ENCODE peak calls at places on chromosomes 12 and 14, in eight cellular contexts. One of them, this sample, is unnamed.
A peak's percentile ranks its signal among the peaks of the same experiment; 100 is the strongest.

GRCh38 chr12:79983492-79983891 is 48.6 kb upstream of the PPP1R12A start:
- DNase-seq in uterus: no peak
- DNase-seq in left ventricle myocardium inferior: no peak
- DNase-seq in right lobe of liver: no peak
- DNase-seq in foreskin keratinocyte: peak; percentile 97
- DNase-seq in cardiac muscle cell: no peak
- DNase-seq in spleen: no peak
- DNase-seq in IMR-90: peak; percentile 78
- DNase-seq in this sample: no peak

GRCh38 chr12:121080909-121081308 is 41.9 kb upstream of the OASL start:
- DNase-seq in foreskin keratinocyte: no peak
- DNase-seq in spleen: no peak
- DNase-seq in IMR-90: no peak
- DNase-seq in cardiac muscle cell: no peak
- DNase-seq in right lobe of liver: no peak
- DNase-seq in left ventricle myocardium inferior: no peak
- DNase-seq in uterus: no peak
- DNase-seq in this sample: no peak

GRCh38 chr12:54173066-54173726 is 15.6 kb downstream of the SMUG1 start:
- DNase-seq in spleen: no peak
- DNase-seq in foreskin keratinocyte: no peak
- DNase-seq in uterus: peak; percentile 53
- DNase-seq in left ventricle myocardium inferior: peak; percentile 40
- DNase-seq in IMR-90: no peak
- DNase-seq in cardiac muscle cell: peak; percentile 61
- DNase-seq in right lobe of liver: peak; percentile 32
- DNase-seq in this sample: peak; percentile 2

GRCh38 chr12:115709410-115710065 is 568.0 kb downstream of the MED13L start:
- DNase-seq in cardiac muscle cell: no peak
- DNase-seq in uterus: peak; percentile 69
- DNase-seq in spleen: no peak
- DNase-seq in IMR-90: no peak
- DNase-seq in right lobe of liver: no peak
- DNase-seq in foreskin keratinocyte: no peak
- DNase-seq in left ventricle myocardium inferior: peak; percentile 70
- DNase-seq in this sample: no peak

GRCh38 chr12:68831272-68831671 is 23.3 kb downstream of the MDM2 start:
- DNase-seq in left ventricle myocardium inferior: no peak
- DNase-seq in cardiac muscle cell: no peak
- DNase-seq in right lobe of liver: no peak
- DNase-seq in IMR-90: no peak
- DNase-seq in foreskin keratinocyte: no peak
- DNase-seq in spleen: no peak
- DNase-seq in uterus: no peak
- DNase-seq in this sample: no peak

GRCh38 chr12:95663525-95663924 is 112.2 kb upstream of the USP44 start:
- DNase-seq in spleen: no peak
- DNase-seq in foreskin keratinocyte: no peak
- DNase-seq in IMR-90: no peak
- DNase-seq in right lobe of liver: no peak
- DNase-seq in left ventricle myocardium inferior: no peak
- DNase-seq in uterus: no peak
- DNase-seq in cardiac muscle cell: no peak
- DNase-seq in this sample: peak; percentile 97

GRCh38 chr12:31715283-31715825 is 13.5 kb downstream of the AMN1 start:
- DNase-seq in IMR-90: peak; percentile 33
- DNase-seq in right lobe of liver: no peak
- DNase-seq in cardiac muscle cell: no peak
- DNase-seq in left ventricle myocardium inferior: no peak
- DNase-seq in foreskin keratinocyte: no peak
- DNase-seq in spleen: no peak
- DNase-seq in uterus: no peak
- DNase-seq in this sample: peak; percentile 89

GRCh38 chr14:72535485-72535884 is 358.4 kb downstream of the DPF3 start:
- DNase-seq in right lobe of liver: no peak
- DNase-seq in cardiac muscle cell: no peak
- DNase-seq in IMR-90: no peak
- DNase-seq in foreskin keratinocyte: no peak
- DNase-seq in uterus: no peak
- DNase-seq in spleen: no peak
- DNase-seq in left ventricle myocardium inferior: no peak
- DNase-seq in this sample: no peak

GRCh38 chr12:124224535-124225110 is 70.3 kb upstream of the RFLNA start:
- DNase-seq in left ventricle myocardium inferior: no peak
- DNase-seq in IMR-90: no peak
- DNase-seq in foreskin keratinocyte: no peak
- DNase-seq in uterus: no peak
- DNase-seq in cardiac muscle cell: no peak
- DNase-seq in right lobe of liver: no peak
- DNase-seq in spleen: no peak
- DNase-seq in this sample: no peak

GRCh38 chr12:53862831-53863230 is 75.8 kb upstream of the HOXC13 start:
- DNase-seq in IMR-90: peak; percentile 2
- DNase-seq in left ventricle myocardium inferior: no peak
- DNase-seq in foreskin keratinocyte: peak; percentile 96
- DNase-seq in cardiac muscle cell: no peak
- DNase-seq in right lobe of liver: no peak
- DNase-seq in spleen: no peak
- DNase-seq in uterus: no peak
- DNase-seq in this sample: no peak

GRCh38 chr12:104720346-104721064 is 237.6 kb downstream of the SLC41A2 start:
- DNase-seq in cardiac muscle cell: no peak
- DNase-seq in right lobe of liver: no peak
- DNase-seq in uterus: no peak
- DNase-seq in IMR-90: peak; percentile 47
- DNase-seq in spleen: peak; percentile 85
- DNase-seq in left ventricle myocardium inferior: no peak
- DNase-seq in foreskin keratinocyte: no peak
- DNase-seq in this sample: peak; percentile 44

GRCh38 chr12:92288533-92288932 is 142.9 kb upstream of the BTG1 start:
- DNase-seq in IMR-90: no peak
- DNase-seq in right lobe of liver: no peak
- DNase-seq in spleen: no peak
- DNase-seq in cardiac muscle cell: no peak
- DNase-seq in uterus: peak; percentile 43
- DNase-seq in foreskin keratinocyte: no peak
- DNase-seq in left ventricle myocardium inferior: no peak
- DNase-seq in this sample: no peak

GRCh38 chr12:53733051-53733812 is 6.0 kb upstream of the CALCOCO1 start:
- DNase-seq in spleen: no peak
- DNase-seq in foreskin keratinocyte: no peak
- DNase-seq in left ventricle myocardium inferior: no peak
- DNase-seq in uterus: no peak
- DNase-seq in right lobe of liver: no peak
- DNase-seq in IMR-90: peak; percentile 69
- DNase-seq in cardiac muscle cell: no peak
- DNase-seq in this sample: peak; percentile 54

GRCh38 chr14:72120315-72120714 is 188.1 kb downstream of the RGS6 start:
- DNase-seq in IMR-90: no peak
- DNase-seq in left ventricle myocardium inferior: no peak
- DNase-seq in spleen: no peak
- DNase-seq in right lobe of liver: no peak
- DNase-seq in foreskin keratinocyte: peak; percentile 1
- DNase-seq in uterus: no peak
- DNase-seq in cardiac muscle cell: no peak
- DNase-seq in this sample: no peak

GRCh38 chr12:16348435-16349131 is 1.1 kb downstream of the MGST1 start:
- DNase-seq in uterus: no peak
- DNase-seq in right lobe of liver: no peak
- DNase-seq in IMR-90: peak; percentile 19
- DNase-seq in cardiac muscle cell: no peak
- DNase-seq in spleen: no peak
- DNase-seq in left ventricle myocardium inferior: no peak
- DNase-seq in foreskin keratinocyte: no peak
- DNase-seq in this sample: peak; percentile 21

GRCh38 chr12:16345105-16345504 is 2.3 kb upstream of the MGST1 start:
- DNase-seq in foreskin keratinocyte: no peak
- DNase-seq in right lobe of liver: no peak
- DNase-seq in spleen: no peak
- DNase-seq in uterus: no peak
- DNase-seq in cardiac muscle cell: no peak
- DNase-seq in IMR-90: no peak
- DNase-seq in left ventricle myocardium inferior: no peak
- DNase-seq in this sample: no peak

GRCh38 chr12:16349132-16349463 is 1.7 kb downstream of the MGST1 start:
- DNase-seq in right lobe of liver: peak; percentile 43
- DNase-seq in spleen: no peak
- DNase-seq in cardiac muscle cell: no peak
- DNase-seq in uterus: peak; percentile 72
- DNase-seq in IMR-90: peak; percentile 96
- DNase-seq in foreskin keratinocyte: peak; percentile 76
- DNase-seq in left ventricle myocardium inferior: peak; percentile 66
- DNase-seq in this sample: peak; percentile 36

GRCh38 chr12:16346931-16347330 is 514 bp upstream of the MGST1 start:
- DNase-seq in left ventricle myocardium inferior: no peak
- DNase-seq in uterus: no peak
- DNase-seq in cardiac muscle cell: no peak
- DNase-seq in foreskin keratinocyte: no peak
- DNase-seq in IMR-90: no peak
- DNase-seq in spleen: no peak
- DNase-seq in right lobe of liver: no peak
- DNase-seq in this sample: no peak

GRCh38 chr12:16347391-16348298 is at the start of gene MGST1:
- DNase-seq in foreskin keratinocyte: peak; percentile 43
- DNase-seq in left ventricle myocardium inferior: peak; percentile 62
- DNase-seq in IMR-90: peak; percentile 59
- DNase-seq in right lobe of liver: peak; percentile 86
- DNase-seq in cardiac muscle cell: peak; percentile 85
- DNase-seq in uterus: peak; percentile 60
- DNase-seq in spleen: peak; percentile 88
- DNase-seq in this sample: peak; percentile 67
- H3K4me1 ChIP-seq in foreskin keratinocyte: peaks cover 18% of the 10 kb centered on the region
- H3K4me1 ChIP-seq in left ventricle myocardium inferior: peaks cover 4% of the 10 kb centered on the region
- H3K4me1 ChIP-seq in IMR-90: peaks cover 6% of the 10 kb centered on the region
- H3K4me1 ChIP-seq in right lobe of liver: no peaks in the 10 kb centered on the region
- H3K4me1 ChIP-seq in cardiac muscle cell: peaks cover 17% of the 10 kb centered on the region
- H3K4me1 ChIP-seq in uterus: no peaks in the 10 kb centered on the region
- H3K4me1 ChIP-seq in spleen: peaks cover 7% of the 10 kb centered on the region
- H3K4me1 ChIP-seq in this sample: peaks cover 27% of the 10 kb centered on the region

DNA sequence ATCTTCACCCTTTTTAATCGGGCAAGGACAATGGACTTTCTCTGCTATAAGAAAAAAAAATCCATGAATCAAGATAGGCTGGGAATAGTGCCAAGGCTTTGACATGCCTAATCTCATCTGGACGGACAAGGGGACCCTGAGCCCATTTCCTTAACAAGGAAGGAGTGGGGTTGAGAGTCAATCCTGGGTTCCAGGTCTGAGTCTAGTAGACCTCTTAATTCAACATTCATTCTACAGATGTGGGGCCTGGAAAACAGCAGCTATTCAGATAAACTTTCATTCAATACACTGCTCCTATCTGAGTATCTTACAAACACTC is 82.0 kb upstream of the GPR68 start:
- DNase-seq in spleen: no peak
- DNase-seq in right lobe of liver: no peak
- DNase-seq in cardiac muscle cell: no peak
- DNase-seq in uterus: no peak
- DNase-seq in IMR-90: no peak
- DNase-seq in foreskin keratinocyte: no peak
- DNase-seq in left ventricle myocardium inferior: no peak
- DNase-seq in this sample: peak; percentile 74
- H3K4me1 ChIP-seq in spleen: peaks cover 86% of the 10 kb centered on the region
- H3K4me1 ChIP-seq in right lobe of liver: no peaks in the 10 kb centered on the region
- H3K4me1 ChIP-seq in cardiac muscle cell: peaks cover 5% of the 10 kb centered on the region
- H3K4me1 ChIP-seq in uterus: no peaks in the 10 kb centered on the region
- H3K4me1 ChIP-seq in IMR-90: no peaks in the 10 kb centered on the region
- H3K4me1 ChIP-seq in foreskin keratinocyte: no peaks in the 10 kb centered on the region
- H3K4me1 ChIP-seq in left ventricle myocardium inferior: peaks cover 79% of the 10 kb centered on the region
- H3K4me1 ChIP-seq in this sample: peaks cover 53% of the 10 kb centered on the region

GRCh38 chr14:21748869-21749303 is 75.3 kb upstream of the OR4E1 start:
- DNase-seq in foreskin keratinocyte: peak; percentile 36
- DNase-seq in left ventricle myocardium inferior: peak; percentile 18
- DNase-seq in uterus: peak; percentile 20
- DNase-seq in right lobe of liver: peak; percentile 30
- DNase-seq in cardiac muscle cell: peak; percentile 69
- DNase-seq in IMR-90: peak; percentile 31
- DNase-seq in spleen: no peak
- DNase-seq in this sample: peak; percentile 46

DNA sequence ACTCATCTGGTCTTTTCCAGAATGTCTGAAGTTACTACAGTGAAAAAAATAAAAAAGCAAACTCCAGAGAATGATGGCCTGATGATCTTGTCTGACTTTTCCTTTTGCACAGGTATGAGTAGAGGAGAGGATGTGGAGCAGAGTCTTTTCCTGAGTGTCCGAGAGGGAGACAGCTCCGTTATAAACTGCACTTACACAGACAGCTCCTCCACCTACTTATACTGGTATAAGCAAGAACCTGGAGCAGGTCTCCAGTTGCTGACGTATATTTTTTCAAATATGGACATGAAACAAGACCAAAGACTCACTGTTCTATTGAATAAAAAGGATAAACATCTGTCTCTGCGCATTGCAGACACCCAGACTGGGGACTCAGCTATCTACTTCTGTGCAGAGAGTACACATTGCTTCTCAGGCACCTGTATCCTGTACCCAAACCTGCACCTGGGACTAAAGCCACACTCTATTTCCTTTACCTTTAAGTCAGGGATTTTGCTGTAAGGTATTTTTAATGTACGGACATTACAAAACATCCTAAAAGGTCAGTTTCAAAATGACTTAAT is 75.8 kb upstream of the OR4E1 start:
- DNase-seq in right lobe of liver: no peak
- DNase-seq in IMR-90: no peak
- DNase-seq in cardiac muscle cell: no peak
- DNase-seq in foreskin keratinocyte: no peak
- DNase-seq in spleen: no peak
- DNase-seq in uterus: no peak
- DNase-seq in left ventricle myocardium inferior: no peak
- DNase-seq in this sample: no peak
- H3K4me1 ChIP-seq in right lobe of liver: no peaks in the 10 kb centered on the region
- H3K4me1 ChIP-seq in IMR-90: no peaks in the 10 kb centered on the region
- H3K4me1 ChIP-seq in cardiac muscle cell: no peaks in the 10 kb centered on the region
- H3K4me1 ChIP-seq in foreskin keratinocyte: no peaks in the 10 kb centered on the region
- H3K4me1 ChIP-seq in spleen: no peaks in the 10 kb centered on the region
- H3K4me1 ChIP-seq in uterus: no peaks in the 10 kb centered on the region
- H3K4me1 ChIP-seq in left ventricle myocardium inferior: no peaks in the 10 kb centered on the region
- H3K4me1 ChIP-seq in this sample: no peaks in the 10 kb centered on the region

DNA sequence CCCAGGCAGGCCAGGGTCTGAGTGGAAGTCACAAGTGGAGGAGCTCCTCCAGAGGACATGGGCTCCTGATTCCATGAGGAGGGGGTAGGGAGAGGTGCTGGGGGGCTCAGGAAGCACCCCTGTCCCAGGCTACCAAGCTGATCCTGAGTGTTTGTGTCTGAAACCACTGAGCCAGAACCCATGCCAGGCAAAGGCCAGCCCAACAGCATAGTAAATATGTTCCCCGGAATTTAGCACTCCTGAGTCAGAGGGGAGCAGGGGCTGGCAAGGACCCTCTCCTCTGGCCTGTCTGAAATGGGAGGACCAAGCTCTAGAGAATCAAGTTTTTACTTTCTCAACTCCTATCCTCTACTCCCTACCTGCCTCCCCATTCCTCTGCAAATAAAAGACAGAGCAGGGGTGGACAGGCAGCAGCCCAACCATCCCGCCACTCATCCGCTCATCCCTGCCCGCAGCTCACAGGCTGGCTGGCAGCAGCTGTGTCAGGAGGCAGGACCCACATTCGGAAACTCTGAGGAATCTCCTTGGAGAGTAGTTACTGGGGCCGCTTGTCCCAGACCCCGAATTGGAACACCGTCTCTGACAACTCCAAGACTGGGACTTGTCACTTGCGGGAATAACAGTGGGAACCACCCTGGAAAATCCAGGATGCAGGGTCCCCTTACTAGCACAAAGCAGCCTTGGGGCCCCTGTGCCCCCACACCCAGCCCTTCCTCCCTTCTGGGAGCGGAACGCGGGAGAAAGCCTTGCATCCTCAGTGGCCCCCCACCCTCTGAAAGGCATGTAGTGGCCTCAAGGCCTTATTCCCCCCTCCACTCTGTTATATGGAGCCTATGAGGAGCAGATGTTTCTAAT is 102.5 kb downstream of the ZFP36L1 start:
- DNase-seq in IMR-90: no peak
- DNase-seq in right lobe of liver: no peak
- DNase-seq in left ventricle myocardium inferior: no peak
- DNase-seq in cardiac muscle cell: no peak
- DNase-seq in uterus: peak; percentile 30
- DNase-seq in spleen: no peak
- DNase-seq in foreskin keratinocyte: no peak
- DNase-seq in this sample: no peak
- H3K4me1 ChIP-seq in IMR-90: peaks cover 46% of the 10 kb centered on the region
- H3K4me1 ChIP-seq in right lobe of liver: no peaks in the 10 kb centered on the region
- H3K4me1 ChIP-seq in left ventricle myocardium inferior: peaks cover 34% of the 10 kb centered on the region
- H3K4me1 ChIP-seq in cardiac muscle cell: peaks cover 25% of the 10 kb centered on the region
- H3K4me1 ChIP-seq in uterus: peaks cover 6% of the 10 kb centered on the region
- H3K4me1 ChIP-seq in spleen: peaks cover 40% of the 10 kb centered on the region
- H3K4me1 ChIP-seq in foreskin keratinocyte: peaks cover 42% of the 10 kb centered on the region
- H3K4me1 ChIP-seq in this sample: peaks cover 17% of the 10 kb centered on the region

This sample was measured in endothelial cell of umbilical vein.